ENCODE peak calls at places on chromosomes 13 and 19, in four cellular contexts. One of them, this sample, is unnamed.
A peak's percentile ranks its signal among the peaks of the same experiment; 100 is the strongest.

GRCh38 chr13:45194081-45194939 is 6.5 kb downstream of the KCTD4 start:
- DNase-seq in K562: no peak
- DNase-seq in HepG2: no peak
- DNase-seq in HCT116: no peak
- DNase-seq in this sample: no peak

GRCh38 chr13:53159439-53159838 is 130.8 kb downstream of the OLFM4 start:
- DNase-seq in K562: no peak
- DNase-seq in HepG2: no peak
- DNase-seq in HCT116: no peak
- DNase-seq in this sample: no peak

GRCh38 chr13:47144782-47145181 is 247.9 kb upstream of the HTR2A start:
- DNase-seq in K562: no peak
- DNase-seq in HepG2: no peak
- DNase-seq in HCT116: no peak
- DNase-seq in this sample: no peak

GRCh38 chr19:44824758-44825157 is 15.9 kb downstream of the BCAM start:
- DNase-seq in K562: no peak
- DNase-seq in HepG2: no peak
- DNase-seq in HCT116: no peak
- DNase-seq in this sample: no peak

GRCh38 chr13:79735228-79735627 is 254.3 kb downstream of the NDFIP2 start:
- DNase-seq in K562: no peak
- DNase-seq in HepG2: no peak
- DNase-seq in HCT116: no peak
- DNase-seq in this sample: no peak

GRCh38 chr13:45705145-45705695 is 3.1 kb downstream of the CBY2 start:
- DNase-seq in K562: no peak
- DNase-seq in HepG2: no peak
- DNase-seq in HCT116: no peak
- DNase-seq in this sample: no peak

GRCh38 chr19:3145909-3146676 is 10.3 kb downstream of the GNA15 start:
- DNase-seq in K562: no peak
- DNase-seq in HepG2: no peak
- DNase-seq in HCT116: no peak
- DNase-seq in this sample: no peak

GRCh38 chr13:46909037-46909436 is 12.2 kb upstream of the HTR2A start:
- DNase-seq in K562: no peak
- DNase-seq in HepG2: no peak
- DNase-seq in HCT116: no peak
- DNase-seq in this sample: no peak

GRCh38 chr13:80527400-80527799 is 186.5 kb upstream of the SPRY2 start:
- DNase-seq in K562: peak; percentile 24
- DNase-seq in HepG2: no peak
- DNase-seq in HCT116: no peak
- DNase-seq in this sample: no peak

GRCh38 chr19:55247621-55248099 is 11.2 kb downstream of the PPP6R1 start:
- DNase-seq in K562: no peak
- DNase-seq in HepG2: no peak
- DNase-seq in HCT116: no peak
- DNase-seq in this sample: no peak

GRCh38 chr13:31639443-31640163 is 99.7 kb upstream of the RXFP2 start:
- DNase-seq in K562: no peak
- DNase-seq in HepG2: no peak
- DNase-seq in HCT116: no peak
- DNase-seq in this sample: no peak

GRCh38 chr19:12365094-12365371 is 450 bp downstream of the ZNF442 start:
- DNase-seq in K562: no peak
- DNase-seq in HepG2: no peak
- DNase-seq in HCT116: no peak
- DNase-seq in this sample: no peak

GRCh38 chr13:114286808-114287207 is 5.4 kb downstream of the UPF3A start:
- DNase-seq in K562: no peak
- DNase-seq in HepG2: no peak
- DNase-seq in HCT116: no peak
- DNase-seq in this sample: no peak

GRCh38 chr13:44546164-44546563 is 30.0 kb downstream of the TSC22D1 start:
- DNase-seq in K562: no peak
- DNase-seq in HepG2: no peak
- DNase-seq in HCT116: no peak
- DNase-seq in this sample: no peak

GRCh38 chr13:20175907-20176652 is 15.2 kb upstream of the GJA3 start:
- DNase-seq in K562: no peak
- DNase-seq in HepG2: no peak
- DNase-seq in HCT116: no peak
- DNase-seq in this sample: no peak

GRCh38 chr13:48221301-48222190 is 11.5 kb upstream of the ITM2B start:
- DNase-seq in K562: no peak
- DNase-seq in HepG2: no peak
- DNase-seq in HCT116: no peak
- DNase-seq in this sample: no peak

GRCh38 chr19:17026706-17027427 is at the start of gene CPAMD8:
- DNase-seq in K562: no peak
- DNase-seq in HepG2: no peak
- DNase-seq in HCT116: no peak
- DNase-seq in this sample: no peak
- H3K4me3 ChIP-seq in K562: no peak within 1 kb of the TSS
- H3K4me3 ChIP-seq in HepG2: no peak within 1 kb of the TSS
- H3K4me3 ChIP-seq in HCT116: no peak within 1 kb of the TSS
- H3K4me3 ChIP-seq in this sample: peak within 1 kb of the TSS; percentile 7

GRCh38 chr19:33273065-33273736 is 29.1 kb downstream of the CEBPA start:
- DNase-seq in K562: no peak
- DNase-seq in HepG2: no peak
- DNase-seq in HCT116: no peak
- DNase-seq in this sample: no peak
- H3K27ac ChIP-seq in K562: no peak overlapping the region
- H3K27ac ChIP-seq in HepG2: peak overlapping the region; percentile 94
- H3K27ac ChIP-seq in HCT116: no peak overlapping the region
- H3K27ac ChIP-seq in this sample: no peak overlapping the region

GRCh38 chr13:74820809-74821208 is 661.2 kb downstream of the TBC1D4 start:
- DNase-seq in K562: no peak
- DNase-seq in HepG2: no peak
- DNase-seq in HCT116: no peak
- DNase-seq in this sample: no peak
- TF ChIP-seq TCF7L2 in K562: no peak
- TF ChIP-seq TCF7L2 in HepG2: no peak
- TF ChIP-seq TCF7L2 in HCT116: no peak
- TF ChIP-seq TCF7L2 in this sample: no peak

GRCh38 chr13:40187324-40187795 is 479.1 kb downstream of the FOXO1 start:
- DNase-seq in K562: no peak
- DNase-seq in HepG2: no peak
- DNase-seq in HCT116: no peak
- DNase-seq in this sample: no peak

GRCh38 chr13:40187836-40188591 is 478.4 kb downstream of the FOXO1 start:
- DNase-seq in K562: no peak
- DNase-seq in HepG2: no peak
- DNase-seq in HCT116: no peak
- DNase-seq in this sample: no peak

GRCh38 chr13:40186636-40187323 is 479.7 kb downstream of the FOXO1 start:
- DNase-seq in K562: no peak
- DNase-seq in HepG2: no peak
- DNase-seq in HCT116: no peak
- DNase-seq in this sample: no peak

GRCh38 chr13:40185393-40185792 is 481.0 kb downstream of the FOXO1 start:
- DNase-seq in K562: no peak
- DNase-seq in HepG2: no peak
- DNase-seq in HCT116: no peak
- DNase-seq in this sample: no peak

GRCh38 chr13:40186041-40186440 is 480.4 kb downstream of the FOXO1 start:
- DNase-seq in K562: no peak
- DNase-seq in HepG2: no peak
- DNase-seq in HCT116: no peak
- DNase-seq in this sample: no peak
- H3K4me3 ChIP-seq in K562: no peak overlapping the region
- H3K4me3 ChIP-seq in HepG2: no peak overlapping the region
- H3K4me3 ChIP-seq in HCT116: no peak overlapping the region
- H3K4me3 ChIP-seq in this sample: no peak overlapping the region

DNA sequence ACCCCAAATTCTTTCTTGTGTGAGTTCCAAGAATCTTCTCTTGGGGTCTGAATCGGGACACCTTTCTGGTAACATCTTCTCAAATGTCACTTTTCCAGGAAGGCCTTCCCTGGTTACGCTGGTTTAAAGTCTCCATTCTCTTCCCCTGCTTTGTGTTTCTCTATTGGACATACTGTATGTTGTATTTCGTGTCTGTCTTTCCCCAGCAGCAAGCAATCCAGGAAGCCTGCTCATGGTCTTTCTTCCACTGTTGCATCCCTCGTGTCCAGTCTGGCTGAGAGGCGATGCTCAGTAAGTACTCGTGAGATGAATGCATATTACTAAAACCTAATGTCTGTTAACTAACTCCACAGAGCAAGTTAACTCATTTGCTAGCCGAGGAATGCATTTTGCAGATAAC is 43.7 kb downstream of the RFXAP start:
- DNase-seq in K562: no peak
- DNase-seq in HepG2: no peak
- DNase-seq in HCT116: no peak
- DNase-seq in this sample: no peak
- H3K27ac ChIP-seq in K562: no peak overlapping the region
- H3K27ac ChIP-seq in HepG2: no peak overlapping the region
- H3K27ac ChIP-seq in HCT116: no peak overlapping the region
- H3K27ac ChIP-seq in this sample: no peak overlapping the region

This sample was measured in Panc1.